ENCODE peak calls at places on chromosome 9, in six cellular contexts. O, D, M, P, Z and Y are unnamed samples.

GRCh38 chr9:97518909-97519307 is 17.4 kb downstream of the TMOD1 start:
- DNase-seq in O (no peak), D (peak), M (no peak), P (no peak), Z (no peak), Y (peak)

GRCh38 chr9:76166436-76166959 is 227.7 kb downstream of the RFK start:
- DNase-seq in O (no peak), D (no peak), M (no peak), P (no peak), Z (no peak), Y (no peak)

GRCh38 chr9:79428422-79428821 is 143.3 kb upstream of the TLE4 start:
- DNase-seq in O (no peak), D (no peak), M (no peak), P (no peak), Z (no peak), Y (no peak)

GRCh38 chr9:6987381-6987780 is 229.6 kb downstream of the KDM4C start:
- DNase-seq in O (no peak), D (no peak), M (no peak), P (no peak), Z (no peak), Y (no peak)

GRCh38 chr9:113343732-113344231 is 3.7 kb upstream of the WDR31 start:
- DNase-seq in O (no peak), D (peak), M (no peak), P (no peak), Z (no peak), Y (peak)

GRCh38 chr9:79357620-79358019 is 214.1 kb upstream of the TLE4 start:
- DNase-seq in O (no peak), D (no peak), M (no peak), P (no peak), Z (no peak), Y (no peak)

GRCh38 chr9:5884191-5884590 is 6.5 kb upstream of the MLANA start:
- DNase-seq in O (no peak), D (no peak), M (no peak), P (no peak), Z (no peak), Y (no peak)

GRCh38 chr9:83432104-83432627 is 106.0 kb downstream of the FRMD3 start:
- DNase-seq in O (no peak), D (no peak), M (peak), P (no peak), Z (no peak), Y (no peak)

GRCh38 chr9:130137870-130138653 is 34.1 kb upstream of the NCS1 start:
- DNase-seq in O (no peak), D (peak), M (peak), P (no peak), Z (no peak), Y (peak)

GRCh38 chr9:85599540-85600140 is 142.1 kb downstream of the AGTPBP1 start:
- DNase-seq in O (no peak), D (no peak), M (no peak), P (no peak), Z (no peak), Y (peak)

GRCh38 chr9:113477058-113477457 is 13.5 kb downstream of the RGS3 start:
- DNase-seq in O (no peak), D (no peak), M (no peak), P (no peak), Z (no peak), Y (no peak)

GRCh38 chr9:36436909-36437308 is 36.8 kb upstream of the RNF38 start:
- DNase-seq in O (no peak), D (no peak), M (no peak), P (no peak), Z (no peak), Y (no peak)

GRCh38 chr9:127876026-127876763 is 1.3 kb downstream of the AK1 start:
- DNase-seq in O (no peak), D (no peak), M (no peak), P (no peak), Z (no peak), Y (no peak)

GRCh38 chr9:27447036-27447700 is 76.9 kb upstream of the IFNK start:
- DNase-seq in O (no peak), D (no peak), M (no peak), P (no peak), Z (no peak), Y (no peak)

GRCh38 chr9:72396247-72397091 is 31.5 kb upstream of the ZFAND5 start:
- DNase-seq in O (no peak), D (peak), M (no peak), P (no peak), Z (no peak), Y (peak)

GRCh38 chr9:109114670-109115069 is 5.1 kb downstream of the TMEM245 start:
- DNase-seq in O (no peak), D (peak), M (no peak), P (no peak), Z (no peak), Y (peak)

GRCh38 chr9:91187311-91187964 is 174.3 kb downstream of the AUH start:
- DNase-seq in O (no peak), D (no peak), M (no peak), P (no peak), Z (no peak), Y (no peak)

GRCh38 chr9:137221477-137222111 is 446 bp downstream of the RNF208 start:
- DNase-seq in O (no peak), D (no peak), M (peak), P (no peak), Z (no peak), Y (no peak)